ENCODE peak calls at places on chromosomes 2 and 18, in five cellular contexts. Y is K562, I is A549, D is HepG2, G is GM12878. T is an unnamed sample.

GRCh38 chr2:166373951-166374350 is 1.8 kb downstream of the SCN9A start:
- DNase-seq in Y (peak; percentile 71), I (peak; percentile 47), D (peak; percentile 80), G (no peak), T (peak; percentile 9)

GRCh38 chr2:28362991-28363521 is 29.6 kb upstream of the FOSL2 start:
- DNase-seq in Y (no peak), I (no peak), D (no peak), G (no peak), T (peak; percentile 56)

GRCh38 chr2:159904565-159905281 is 106.7 kb upstream of the CD302 start:
- DNase-seq in Y (peak; percentile 87), I (peak; percentile 35), D (no peak), G (no peak), T (peak; percentile 94)

GRCh38 chr2:183709829-183710228 is 585.6 kb downstream of the NUP35 start:
- DNase-seq in Y (no peak), I (no peak), D (no peak), G (no peak), T (peak; percentile 16)

GRCh38 chr18:13625355-13625754 is 101.0 kb downstream of the FAM210A start:
- DNase-seq in Y (no peak), I (no peak), D (no peak), G (no peak), T (no peak)

GRCh38 chr2:215003001-215003400 is 135.4 kb downstream of the ABCA12 start:
- DNase-seq in Y (no peak), I (no peak), D (no peak), G (no peak), T (peak; percentile 60)

GRCh38 chr18:22173928-22174301 is 4.5 kb downstream of the GATA6 start:
- DNase-seq in Y (no peak), I (no peak), D (no peak), G (no peak), T (peak; percentile 49)

GRCh38 chr2:6784299-6784698 is 81.4 kb downstream of the CMPK2 start:
- DNase-seq in Y (no peak), I (no peak), D (no peak), G (no peak), T (no peak)

GRCh38 chr18:54983041-54983686 is 23.9 kb upstream of the CCDC68 start:
- DNase-seq in Y (peak; percentile 48), I (peak; percentile 31), D (peak; percentile 44), G (no peak), T (peak; percentile 78)

GRCh38 chr2:155546715-155547555 is 785.6 kb downstream of the NR4A2 start:
- DNase-seq in Y (no peak), I (no peak), D (no peak), G (no peak), T (no peak)

GRCh38 chr2:163155279-163155883 is 316.8 kb upstream of the KCNH7 start:
- DNase-seq in Y (peak; percentile 23), I (peak; percentile 21), D (peak; percentile 38), G (peak; percentile 3), T (peak; percentile 54)

GRCh38 chr2:109268916-109269315 is 139.9 kb downstream of the SH3RF3 start:
- DNase-seq in Y (no peak), I (no peak), D (no peak), G (no peak), T (no peak)

GRCh38 chr2:109269956-109270757 is 141.2 kb downstream of the SH3RF3 start:
- DNase-seq in Y (no peak), I (no peak), D (no peak), G (no peak), T (no peak)

GRCh38 chr2:109272461-109272860 is 143.5 kb downstream of the SH3RF3 start:
- DNase-seq in Y (no peak), I (no peak), D (no peak), G (no peak), T (no peak)

GRCh38 chr2:109270758-109271305 is 141.8 kb downstream of the SH3RF3 start:
- DNase-seq in Y (no peak), I (no peak), D (no peak), G (no peak), T (no peak)

GRCh38 chr2:109271920-109272319 is 142.9 kb downstream of the SH3RF3 start:
- DNase-seq in Y (no peak), I (no peak), D (no peak), G (no peak), T (no peak)
- TF ChIP-seq JUNB in Y (no peak), I (no peak), D (no peak), G (no peak), T (no peak)

DNA sequence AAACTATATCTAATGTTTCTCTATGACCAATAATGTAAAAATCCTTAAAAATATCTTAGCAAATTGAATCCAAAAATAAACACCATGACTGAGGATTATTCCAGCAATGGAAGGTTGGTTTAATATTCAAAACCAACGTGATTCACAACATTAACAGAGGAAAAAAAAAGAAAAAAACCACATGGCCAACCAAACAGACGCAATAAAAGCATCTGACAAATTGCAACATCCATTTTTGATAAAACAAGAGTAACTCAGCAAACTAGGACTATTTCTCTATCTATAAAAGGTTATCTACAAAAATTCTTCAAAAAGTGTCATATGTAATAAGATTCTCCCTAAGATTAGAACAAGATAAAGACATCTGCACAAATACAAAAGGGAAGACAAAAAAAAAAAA is 28.9 kb downstream of the PPP3R1 start:
- DNase-seq in Y (no peak), I (no peak), D (no peak), G (no peak), T (no peak)
- TF ChIP-seq JUNB in Y (no peak), I (no peak), D (no peak), G (no peak), T (no peak)

DNA sequence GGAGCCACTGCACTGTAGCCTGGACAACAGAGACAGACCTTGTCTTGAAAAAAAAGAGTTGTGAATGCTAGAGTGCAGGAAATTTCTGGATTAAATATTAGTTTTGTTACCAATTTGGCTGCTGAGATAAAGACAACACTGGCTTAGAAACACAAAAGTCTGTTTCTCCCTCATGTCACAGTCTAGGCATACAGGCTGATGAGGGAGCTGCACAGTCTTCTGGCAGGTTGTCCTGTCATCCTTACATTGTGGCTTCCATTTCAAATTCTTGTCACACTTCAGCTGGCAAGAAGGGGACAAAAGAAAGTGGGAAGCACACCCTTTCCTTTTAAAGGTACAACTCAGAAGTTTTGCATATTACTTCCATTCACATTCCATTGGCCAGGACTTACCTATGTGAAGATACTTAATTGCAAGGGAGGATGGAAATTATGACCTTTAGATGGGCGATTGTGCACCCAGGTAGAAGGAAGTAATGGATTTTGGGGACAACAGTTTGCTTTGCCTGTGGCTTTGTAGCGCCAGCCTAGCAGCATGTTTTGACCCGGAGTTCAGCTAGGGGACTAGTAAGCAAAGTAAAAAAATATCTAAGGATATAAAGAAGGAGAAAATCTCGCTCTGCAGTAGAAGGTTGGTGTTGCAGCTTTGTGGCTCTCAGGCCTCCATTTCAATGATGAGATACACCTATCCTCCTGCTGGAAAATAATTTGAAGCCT is 55.9 kb downstream of the SPATS2L start:
- DNase-seq in Y (no peak), I (no peak), D (no peak), G (no peak), T (no peak)
- TF ChIP-seq JUNB in Y (no peak), I (no peak), D (no peak), G (no peak), T (no peak)

DNA sequence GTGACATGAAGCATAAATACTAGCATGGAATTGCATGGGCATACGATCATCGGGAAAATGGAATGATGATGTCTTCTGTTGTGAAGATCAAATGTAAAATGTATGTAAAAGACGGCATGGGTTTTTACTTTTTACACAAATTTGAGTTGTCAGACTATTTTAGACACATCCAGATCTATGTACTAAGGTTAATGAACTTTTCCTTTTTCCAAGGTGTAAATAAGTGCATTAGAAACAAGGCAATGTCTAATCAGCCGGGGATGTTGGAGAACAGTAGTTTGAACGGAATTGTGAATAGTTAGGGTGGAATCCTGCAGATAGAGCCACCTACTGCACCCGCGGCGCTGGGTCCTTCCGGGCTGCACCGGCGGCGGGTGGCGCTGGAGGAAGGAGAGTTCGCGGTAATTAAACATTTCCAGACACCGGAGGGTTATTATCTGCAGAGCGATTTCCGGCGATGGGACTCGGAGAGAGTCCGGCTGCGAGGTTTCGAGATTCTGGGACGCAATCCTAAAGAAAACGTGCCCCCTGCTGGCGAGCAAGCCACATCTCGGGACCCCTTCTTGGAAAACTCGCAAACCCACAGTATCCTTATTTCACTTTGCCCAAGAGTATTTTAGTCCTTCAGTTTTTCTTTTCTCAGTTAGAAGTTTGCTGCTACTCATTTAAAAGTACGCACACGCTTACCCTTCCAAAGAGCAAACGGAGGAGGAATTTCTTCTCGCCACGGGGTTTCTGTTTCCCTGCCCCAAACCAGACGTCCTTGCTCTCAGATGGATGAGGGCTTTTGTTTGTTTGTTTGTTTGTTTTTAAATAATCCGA is 4.4 kb upstream of the OSR1 start:
- DNase-seq in Y (peak; percentile 72), I (peak; percentile 87), D (peak; percentile 79), G (no peak), T (peak; percentile 88)
- TF ChIP-seq JUNB in Y (no peak), I (no peak), D (no peak), G (no peak), T (no peak)

GRCh38 chr18:72672364-72673151 is 128.4 kb upstream of the CBLN2 start:
- DNase-seq in Y (peak; percentile 14), I (peak; percentile 20), D (peak; percentile 25), G (no peak), T (peak; percentile 79)
- TF ChIP-seq JUNB in Y (no peak), I (no peak), D (no peak), G (no peak), T (no peak)

DNA sequence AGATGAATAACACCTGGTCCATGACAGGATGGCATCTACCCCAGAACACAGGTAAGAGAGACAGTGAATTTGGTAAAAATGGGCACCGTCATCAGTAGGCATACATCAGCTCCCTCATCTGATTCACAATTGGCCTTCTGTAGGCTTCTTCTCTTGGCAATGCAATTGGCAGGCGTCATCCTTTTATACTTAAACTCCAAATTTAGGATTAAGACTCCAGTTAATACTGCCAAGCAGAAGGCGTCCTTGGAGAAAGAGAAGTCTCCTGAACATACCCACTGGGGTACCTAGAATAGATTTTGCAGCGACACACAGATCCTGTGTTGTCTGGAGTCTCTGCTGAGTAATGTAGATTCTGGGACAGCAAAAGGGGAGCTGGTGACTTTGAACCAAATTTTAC is 628 bp upstream of the METAP1D start:
- DNase-seq in Y (no peak), I (no peak), D (no peak), G (no peak), T (peak; percentile 23)
- TF ChIP-seq JUNB in Y (no peak), I (no peak), D (no peak), G (no peak), T (no peak)

DNA sequence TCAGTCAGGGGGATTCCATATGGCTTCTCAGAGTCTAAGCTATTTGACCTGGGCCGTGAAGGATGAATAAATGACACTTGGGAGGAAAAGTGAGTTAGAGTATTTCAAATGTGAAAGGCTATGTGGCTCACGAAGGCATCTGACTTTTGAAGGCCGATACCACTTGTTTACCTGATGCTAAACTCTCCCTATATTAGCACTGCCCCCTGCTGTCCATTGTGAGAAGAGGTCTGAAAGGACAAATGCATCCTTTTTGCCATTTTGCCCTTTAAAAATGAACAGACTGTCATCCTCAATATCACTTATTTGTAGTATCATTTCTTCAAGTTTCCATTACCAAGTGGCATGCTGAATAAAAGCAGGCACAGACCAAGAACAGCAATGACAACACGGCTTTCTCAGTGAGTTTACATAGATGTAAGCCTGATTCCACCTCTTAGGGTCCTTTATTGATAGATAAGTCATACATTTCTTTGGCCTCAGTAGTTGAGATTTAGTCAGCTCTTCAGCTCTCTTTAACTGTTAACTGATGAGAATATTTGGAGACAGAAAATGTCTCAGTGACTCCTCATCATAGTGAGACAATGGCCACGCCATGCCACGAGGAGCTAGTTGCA is 40.1 kb downstream of the DOCK10 start:
- DNase-seq in Y (peak; percentile 18), I (peak; percentile 10), D (peak; percentile 54), G (peak; percentile 60), T (peak; percentile 91)
- TF ChIP-seq JUNB in Y (no peak), I (no peak), D (no peak), G (no peak), T (no peak)

GRCh38 chr2:189142893-189143759 is 36.4 kb downstream of the COL5A2 start:
- DNase-seq in Y (peak; percentile 24), I (peak; percentile 31), D (peak; percentile 76), G (peak; percentile 16), T (peak; percentile 85)
- TF ChIP-seq JUNB in Y (no peak), I (no peak), D (no peak), G (no peak), T (no peak)

GRCh38 chr2:157500334-157500733 is 56.4 kb upstream of the CYTIP start:
- DNase-seq in Y (no peak), I (no peak), D (no peak), G (no peak), T (no peak)
- TF ChIP-seq JUNB in Y (no peak), I (no peak), D (no peak), G (no peak), T (no peak)

T was measured in GM23338.